ENCODE peak calls at places on chromosomes 16 and 17, in five cellular contexts. M is MCF 10A, P is GM10248, Q is ovary, Y is fibroblast of mammary gland. A is an unnamed sample.

GRCh38 chr17:73998246-73999220 is 204.9 kb upstream of the RPL38 start:
- DNase-seq in M (peak; percentile 51), Y (peak; percentile 17), P (peak; percentile 77), Q (no peak), A (no peak)

GRCh38 chr16:25092489-25092888 is 19.1 kb upstream of the LCMT1 start:
- DNase-seq in Y (no peak), Q (no peak), M (no peak), P (no peak), A (no peak)

GRCh38 chr17:8649157-8650118 is 18.9 kb upstream of the MYH10 start:
- DNase-seq in Y (peak; percentile 98), P (peak; percentile 0), M (peak; percentile 41), Q (no peak), A (peak; percentile 92)

GRCh38 chr17:81831957-81832607 is 1.0 kb downstream of the MCRIP1 start:
- DNase-seq in Q (no peak), Y (peak; percentile 73), M (no peak), P (no peak), A (no peak)

GRCh38 chr16:4113358-4114256 is 2.6 kb downstream of the ADCY9 start:
- DNase-seq in Y (no peak), M (no peak), P (no peak), Q (no peak), A (no peak)

GRCh38 chr17:12768267-12768666 is 21.0 kb upstream of the ARHGAP44 start:
- DNase-seq in M (no peak), Q (no peak), P (no peak), Y (peak; percentile 40), A (no peak)

GRCh38 chr17:35892091-35892637 is 12.0 kb upstream of the CCL5 start:
- DNase-seq in Y (peak; percentile 16), M (peak; percentile 76), Q (no peak), P (peak; percentile 50), A (no peak)

GRCh38 chr16:24986512-24987303 is 28.5 kb downstream of the ARHGAP17 start:
- DNase-seq in Q (peak; percentile 37), M (peak; percentile 69), P (no peak), Y (peak; percentile 85), A (no peak)

GRCh38 chr17:6567528-6568185 is 11.3 kb upstream of the PITPNM3 start:
- DNase-seq in P (peak; percentile 8), Q (no peak), M (peak; percentile 95), Y (no peak), A (no peak)

GRCh38 chr17:40177275-40177874 is at the start of gene RAPGEFL1:
- DNase-seq in Q (peak; percentile 71), M (peak; percentile 69), P (peak; percentile 94), Y (peak; percentile 65), A (no peak)

GRCh38 chr16:22050963-22051362 is 41.4 kb upstream of the VWA3A start:
- DNase-seq in M (peak; percentile 51), Q (no peak), Y (no peak), P (no peak), A (no peak)

GRCh38 chr17:38611872-38612376 is 6.2 kb upstream of the SRCIN1 start:
- DNase-seq in M (no peak), Y (no peak), P (no peak), Q (no peak), A (no peak)

GRCh38 chr17:63950940-63951907 is 19.1 kb upstream of the CD79B start:
- DNase-seq in M (peak; percentile 60), Y (no peak), Q (no peak), P (peak; percentile 77), A (no peak)

GRCh38 chr17:36546418-36547093 is 1.8 kb downstream of the GGNBP2 start:
- DNase-seq in P (no peak), Q (no peak), M (no peak), Y (peak; percentile 20), A (no peak)

GRCh38 chr16:15704545-15704987 is 54.5 kb downstream of the NDE1 start:
- DNase-seq in P (peak; percentile 76), Q (peak; percentile 60), Y (peak; percentile 77), M (peak; percentile 73), A (peak; percentile 32)

GRCh38 chr17:55794681-55795080 is 43.8 kb downstream of the PCTP start:
- DNase-seq in Y (no peak), Q (no peak), M (no peak), P (no peak), A (no peak)

DNA sequence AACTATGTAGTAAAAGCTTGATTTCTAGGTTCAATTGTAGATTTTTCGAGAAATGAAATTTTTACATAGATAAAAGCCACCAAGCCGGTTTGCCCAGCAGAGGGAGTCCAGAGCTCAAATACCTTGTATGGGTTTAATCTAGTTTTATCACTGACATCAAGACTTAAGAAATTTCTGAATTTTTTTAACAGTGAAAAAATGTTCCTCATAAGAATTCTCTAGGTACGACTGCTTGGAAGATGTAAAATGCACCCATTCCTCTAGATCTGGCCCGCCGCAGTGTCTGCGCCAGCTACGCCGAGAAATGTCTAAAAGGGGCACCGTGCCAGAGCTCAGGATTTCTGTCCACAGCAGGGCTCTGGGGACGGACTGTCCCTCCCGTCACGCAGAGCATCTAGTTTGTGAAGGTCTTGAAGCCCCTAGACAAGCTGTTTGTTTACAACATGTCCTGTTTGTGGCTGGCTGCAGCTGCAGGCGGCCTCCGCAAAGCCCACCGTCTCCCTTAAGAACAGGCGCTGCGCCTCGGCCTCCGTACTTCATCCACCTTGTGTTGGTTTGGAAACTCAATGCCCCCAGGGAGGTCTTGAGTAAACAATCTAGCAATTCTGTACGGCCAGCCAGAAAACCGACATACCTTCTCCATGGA is 24.8 kb downstream of the MAP1LC3B start:
- DNase-seq in M (peak; percentile 56), Y (peak; percentile 78), Q (no peak), P (no peak), A (no peak)
- TF ChIP-seq CTCF in M (peak; percentile 52), Y (peak; percentile 77), Q (peak; percentile 48), P (peak; percentile 53), A (peak; percentile 82)

GRCh38 chr16:17555176-17555575 is 84.4 kb upstream of the XYLT1 start:
- DNase-seq in M (peak; percentile 29), Q (no peak), Y (peak; percentile 86), P (no peak), A (peak; percentile 51)
- TF ChIP-seq CTCF in M (no peak), Q (no peak), Y (peak; percentile 3), P (no peak), A (peak; percentile 27)

GRCh38 chr16:81875461-81875860 is 96.4 kb downstream of the PLCG2 start:
- DNase-seq in P (no peak), Y (no peak), M (no peak), Q (no peak), A (no peak)

GRCh38 chr16:81876273-81876900 is 97.3 kb downstream of the PLCG2 start:
- DNase-seq in M (no peak), Y (no peak), Q (no peak), P (no peak), A (no peak)

GRCh38 chr16:81878529-81878928 is 99.4 kb downstream of the PLCG2 start:
- DNase-seq in Q (no peak), M (no peak), Y (no peak), P (no peak), A (no peak)

GRCh38 chr16:81873221-81873620 is 94.1 kb downstream of the PLCG2 start:
- DNase-seq in M (no peak), P (no peak), Q (no peak), Y (no peak), A (no peak)

DNA sequence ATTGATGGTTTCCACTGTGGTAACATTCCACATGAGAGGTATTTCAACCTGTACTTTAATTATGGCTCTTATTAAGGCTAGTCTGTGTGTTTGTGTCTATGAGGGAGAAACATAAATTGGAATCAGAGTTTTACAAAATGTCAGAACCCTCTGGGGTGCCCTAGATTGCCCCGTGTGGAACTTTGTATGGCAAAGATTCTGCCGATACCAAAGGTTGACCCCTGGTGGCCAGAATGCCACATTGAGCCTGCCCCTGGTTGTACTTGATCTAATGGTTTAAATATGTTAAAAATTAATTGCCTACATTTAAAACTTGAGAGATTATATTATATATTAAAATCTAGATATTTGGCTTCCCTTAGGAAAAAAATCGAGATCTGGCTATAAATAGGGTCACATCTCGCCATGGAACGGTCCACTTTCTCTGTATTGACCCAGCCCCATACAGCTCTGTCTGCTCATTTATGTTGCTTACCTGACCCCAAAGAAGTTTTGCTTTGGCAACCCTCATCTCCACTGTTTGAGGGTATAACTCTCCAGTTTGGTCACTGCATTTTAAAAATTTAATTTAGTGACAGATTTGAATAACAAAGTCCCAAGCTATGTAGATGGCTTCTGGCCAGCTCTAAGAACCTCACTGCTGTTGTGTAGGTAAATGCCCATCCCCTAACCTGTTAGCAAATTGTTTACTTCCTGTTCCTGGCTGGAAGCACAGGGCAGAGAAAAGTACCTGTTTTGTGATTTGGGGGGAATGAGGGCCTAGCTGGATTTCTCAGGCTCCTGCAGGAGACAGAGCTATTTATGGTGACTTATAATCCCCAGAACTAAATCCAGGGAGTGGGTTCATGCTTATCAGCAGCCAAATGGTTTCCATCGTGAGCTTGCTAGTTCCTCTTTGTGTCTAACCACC is 95.0 kb downstream of the PLCG2 start:
- DNase-seq in M (peak; percentile 58), P (peak; percentile 63), Y (peak; percentile 43), Q (no peak), A (no peak)
- TF ChIP-seq CTCF in M (peak; percentile 79), P (peak; percentile 75), Y (peak; percentile 81), Q (no peak), A (peak; percentile 76)

GRCh38 chr16:54342001-54342776 is 55.6 kb upstream of the IRX3 start:
- DNase-seq in Q (no peak), Y (peak; percentile 17), P (no peak), M (peak; percentile 87), A (no peak)

GRCh38 chr16:54342966-54343365 is 56.4 kb upstream of the IRX3 start:
- DNase-seq in Q (no peak), Y (no peak), M (no peak), P (no peak), A (no peak)

GRCh38 chr16:54345231-54345630 is 58.6 kb upstream of the IRX3 start:
- DNase-seq in P (no peak), M (no peak), Y (no peak), Q (no peak), A (no peak)

GRCh38 chr16:54347961-54348360 is 61.4 kb upstream of the IRX3 start:
- DNase-seq in Q (no peak), Y (no peak), M (peak; percentile 66), P (no peak), A (no peak)

GRCh38 chr16:54346046-54346445 is 59.5 kb upstream of the IRX3 start:
- DNase-seq in Y (peak; percentile 30), Q (no peak), M (no peak), P (no peak), A (no peak)
- TF ChIP-seq CTCF in Y (no peak), Q (no peak), M (no peak), P (no peak), A (no peak)

A was measured in AG04450.